ENCODE peak calls at places on chromosomes 12 and 14, in four cellular contexts. C is neuronal stem cell, D is trophoblast cell, K is H9. N is an unnamed sample.

GRCh38 chr12:26271024-26271423 is 75.7 kb downstream of the SSPN start:
- DNase-seq in C (no peak), D (peak), K (no peak), N (peak)

GRCh38 chr14:26872930-26873470 is 275.2 kb upstream of the NOVA1 start:
- DNase-seq in C (no peak), D (no peak), K (no peak), N (no peak)

GRCh38 chr14:62144863-62145262 is 382.6 kb downstream of the SNAPC1 start:
- DNase-seq in C (no peak), D (no peak), K (no peak), N (no peak)

GRCh38 chr14:100085451-100085850 is 20.2 kb downstream of the EVL start:
- DNase-seq in C (no peak), D (no peak), K (no peak), N (no peak)

GRCh38 chr14:91968280-91968679 is 20.8 kb upstream of the FBLN5 start:
- DNase-seq in C (no peak), D (no peak), K (no peak), N (no peak)

GRCh38 chr12:19223695-19224094 is 94.2 kb downstream of the PLEKHA5 start:
- DNase-seq in C (no peak), D (no peak), K (no peak), N (peak)

GRCh38 chr14:54815016-54815415 is 87.6 kb downstream of the GCH1 start:
- DNase-seq in C (no peak), D (no peak), K (no peak), N (peak)

GRCh38 chr14:77181603-77182437 is at the start of gene TMEM63C:
- DNase-seq in C (peak), D (peak), K (peak), N (no peak)

GRCh38 chr14:21991130-21991529 is 317.5 kb upstream of the OR4E1 start:
- DNase-seq in C (no peak), D (no peak), K (no peak), N (no peak)

GRCh38 chr14:101906645-101907044 is 57.7 kb upstream of the DYNC1H1 start:
- DNase-seq in C (no peak), D (no peak), K (no peak), N (no peak)

GRCh38 chr14:68372363-68372762 is 420.5 kb downstream of the ZFP36L1 start:
- DNase-seq in C (no peak), D (no peak), K (no peak), N (no peak)

GRCh38 chr14:98018626-98019025 is 1221.4 kb downstream of the VRK1 start:
- DNase-seq in C (no peak), D (no peak), K (no peak), N (no peak)

GRCh38 chr12:47980779-47981495 is 17.5 kb downstream of the TMEM106C start:
- DNase-seq in C (no peak), D (no peak), K (no peak), N (no peak)

GRCh38 chr14:74574706-74575105 is 37.3 kb downstream of the LTBP2 start:
- DNase-seq in C (no peak), D (no peak), K (no peak), N (peak)

GRCh38 chr12:112239020-112239419 is 113.7 kb downstream of the TRAFD1 start:
- DNase-seq in C (no peak), D (no peak), K (no peak), N (no peak)

DNA sequence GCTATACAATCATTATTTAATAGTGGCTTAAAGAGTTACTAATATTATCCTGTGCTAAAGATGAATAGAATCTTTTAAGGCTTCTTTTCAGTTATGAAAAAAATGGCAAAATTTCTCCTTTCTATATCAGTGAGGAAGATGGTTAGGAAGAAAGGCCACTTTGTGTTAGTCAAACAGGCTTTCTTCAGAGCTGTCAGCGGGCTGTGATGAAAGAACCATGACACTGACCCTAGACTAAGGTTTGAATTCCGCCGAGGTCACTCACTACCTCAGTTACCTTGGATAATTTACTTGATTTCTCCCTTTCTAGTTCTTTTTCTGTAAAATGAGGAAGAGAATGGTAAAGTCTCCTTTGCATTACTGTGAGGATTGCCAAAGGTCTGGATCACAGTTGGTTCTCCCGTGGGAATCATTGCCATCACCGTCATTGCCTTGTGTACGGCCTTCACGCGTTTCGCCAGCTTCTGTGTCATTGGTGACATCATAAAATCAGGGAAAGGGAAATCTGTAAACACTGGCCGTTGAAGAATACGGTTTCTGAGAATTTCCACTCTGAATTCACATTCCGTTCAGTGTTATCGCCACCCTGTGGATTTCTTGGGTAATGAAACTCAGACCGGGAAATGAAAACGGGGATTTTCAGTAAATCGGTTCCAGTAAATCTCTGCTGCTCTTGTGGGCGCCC is 26.7 kb upstream of the YBX3 start:
- DNase-seq in C (peak), D (peak), K (peak), N (peak)
- H3K4me2 ChIP-seq in C (no peak), D (peak), K (peak), N (peak)

GRCh38 chr12:132391326-132392041 is 62.1 kb upstream of the GALNT9 start:
- DNase-seq in C (no peak), D (no peak), K (no peak), N (no peak)
- H3K23ac ChIP-seq in C (no peak), D (no peak), K (no peak), N (no peak)

GRCh38 chr12:12598864-12599263 is 12.8 kb upstream of the CREBL2 start:
- DNase-seq in C (no peak), D (no peak), K (no peak), N (no peak)

GRCh38 chr12:12600659-12601058 is 11.0 kb upstream of the CREBL2 start:
- DNase-seq in C (no peak), D (peak), K (no peak), N (no peak)

GRCh38 chr12:12604790-12605189 is 6.9 kb upstream of the CREBL2 start:
- DNase-seq in C (no peak), D (no peak), K (no peak), N (no peak)

DNA sequence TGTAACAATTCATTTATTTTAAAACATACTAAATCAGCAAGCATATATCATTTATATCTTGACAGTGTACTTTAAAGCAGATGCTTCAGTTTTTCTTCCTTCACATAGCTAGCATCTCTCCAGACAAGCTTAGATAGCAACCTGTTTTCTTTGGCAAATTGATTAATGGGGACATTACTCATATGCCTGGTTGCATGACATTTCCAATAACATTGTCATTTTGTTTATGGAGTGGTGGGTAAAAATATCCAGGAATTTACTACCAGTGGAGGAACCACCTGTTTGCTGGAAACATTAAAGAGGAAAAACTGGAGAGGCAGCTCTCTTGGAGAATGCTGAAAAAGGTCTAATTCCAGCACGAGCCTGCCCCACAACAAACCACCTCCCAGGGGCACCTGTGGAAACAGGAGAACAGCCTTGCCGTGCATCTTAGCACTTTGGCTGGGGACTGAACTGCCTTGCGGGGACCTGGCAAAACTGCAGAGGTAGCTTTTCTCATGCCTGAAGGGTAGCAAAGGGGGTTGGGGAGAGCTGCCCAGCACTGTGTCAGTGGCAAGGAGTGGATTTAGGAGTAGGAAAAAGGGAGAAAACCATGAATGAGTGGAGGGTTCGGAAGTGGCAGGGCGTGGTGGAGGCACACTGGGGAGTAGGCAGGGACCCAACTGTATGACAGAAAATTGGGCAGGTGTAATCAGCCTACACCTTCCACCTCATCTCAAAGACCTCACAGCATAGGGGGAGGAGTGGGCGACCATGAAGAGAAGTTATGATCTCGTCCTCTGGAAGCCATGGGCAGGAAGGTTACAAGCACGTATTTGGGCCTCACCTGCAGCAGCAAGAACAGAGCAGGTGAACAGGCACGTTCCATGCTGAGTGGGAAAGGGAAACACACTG is 11.7 kb upstream of the CREBL2 start:
- DNase-seq in C (no peak), D (peak), K (no peak), N (no peak)
- H3K18ac ChIP-seq in C (no peak), D (no peak), K (peak), N (no peak)

GRCh38 chr12:92582888-92583287 is 119.9 kb upstream of the PLEKHG7 start:
- DNase-seq in C (no peak), D (no peak), K (no peak), N (no peak)

GRCh38 chr12:92585106-92585775 is 117.5 kb upstream of the PLEKHG7 start:
- DNase-seq in C (no peak), D (no peak), K (no peak), N (no peak)

GRCh38 chr12:92582466-92582865 is 120.3 kb upstream of the PLEKHG7 start:
- DNase-seq in C (no peak), D (no peak), K (no peak), N (no peak)

GRCh38 chr12:92581579-92581978 is 121.2 kb upstream of the PLEKHG7 start:
- DNase-seq in C (no peak), D (no peak), K (no peak), N (no peak)

GRCh38 chr12:92583910-92584309 is 118.9 kb upstream of the PLEKHG7 start:
- DNase-seq in C (no peak), D (no peak), K (no peak), N (no peak)
- H3K4me2 ChIP-seq in C (no peak), D (no peak), K (no peak), N (no peak)

DNA sequence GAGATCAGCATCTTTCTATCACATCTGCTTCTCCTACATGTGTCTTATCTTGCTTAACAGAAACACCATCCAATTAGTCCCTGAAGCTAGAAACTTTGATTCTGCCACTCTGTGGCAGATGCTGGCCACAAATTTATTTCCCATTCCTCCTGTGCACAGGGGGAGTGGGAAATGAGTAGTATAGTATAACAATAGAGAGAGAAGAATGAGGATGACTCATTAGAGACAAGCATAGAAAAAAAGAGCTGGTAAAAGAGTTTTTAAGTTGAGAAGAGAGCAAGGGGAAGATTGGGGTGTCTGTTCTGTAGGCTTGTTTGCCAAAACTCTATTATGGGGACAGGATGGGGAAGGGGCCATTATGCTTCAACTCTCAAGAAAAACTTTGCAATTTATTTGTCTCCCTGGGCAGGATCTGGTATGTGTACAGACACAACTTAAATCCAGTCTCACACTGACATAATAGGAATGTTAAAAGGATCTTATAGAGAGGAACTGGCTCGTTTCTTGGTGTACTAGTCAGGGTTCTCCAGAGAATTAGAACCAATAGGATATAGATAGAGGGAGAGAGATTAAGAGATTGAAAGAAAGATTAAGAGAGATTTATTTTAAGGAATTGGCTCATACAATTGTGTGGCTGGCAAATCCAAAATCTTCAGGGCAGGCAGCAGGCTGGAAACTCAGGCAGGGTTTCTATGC is 142.6 kb upstream of the CPSF6 start:
- DNase-seq in C (no peak), D (no peak), K (no peak), N (no peak)
- H3K23ac ChIP-seq in C (no peak), D (no peak), K (no peak), N (no peak)

GRCh38 chr12:104708891-104709290 is 249.2 kb downstream of the SLC41A2 start:
- DNase-seq in C (no peak), D (no peak), K (peak), N (no peak)
- H3K18ac ChIP-seq in C (no peak), D (no peak), K (no peak), N (no peak)

DNA sequence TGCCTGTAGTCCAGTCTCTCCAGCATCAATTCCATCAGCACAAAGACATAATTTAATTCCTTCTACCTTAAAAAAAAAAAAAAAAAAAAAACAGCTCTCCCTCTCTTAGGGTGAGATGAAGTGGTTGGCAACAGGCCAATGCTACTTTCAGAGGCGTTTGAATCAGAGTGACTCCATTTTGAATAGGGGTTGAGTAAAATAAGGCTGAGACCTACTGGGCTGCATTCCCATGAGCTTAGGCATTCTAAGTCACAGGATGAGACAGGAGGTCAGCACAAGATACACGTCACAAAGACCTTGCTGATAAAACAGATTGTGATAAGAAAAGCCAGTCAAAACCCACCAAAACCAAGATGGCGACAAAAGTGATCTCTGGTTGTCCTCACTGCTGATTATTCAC is 7.1 kb upstream of the TCL1B start:
- DNase-seq in C (no peak), D (peak), K (no peak), N (no peak)
- H3K4me2 ChIP-seq in C (no peak), D (no peak), K (no peak), N (no peak)

GRCh38 chr12:43805149-43805856 is 814 bp downstream of the TWF1 start:
- DNase-seq in C (no peak), D (no peak), K (no peak), N (no peak)
- H3K23ac ChIP-seq in C (no peak), D (no peak), K (no peak), N (peak)

GRCh38 chr12:27505771-27506170 is 18.2 kb upstream of the PPFIBP1 start:
- DNase-seq in C (no peak), D (no peak), K (no peak), N (peak)
- H3K18ac ChIP-seq in C (no peak), D (no peak), K (no peak), N (no peak)

DNA sequence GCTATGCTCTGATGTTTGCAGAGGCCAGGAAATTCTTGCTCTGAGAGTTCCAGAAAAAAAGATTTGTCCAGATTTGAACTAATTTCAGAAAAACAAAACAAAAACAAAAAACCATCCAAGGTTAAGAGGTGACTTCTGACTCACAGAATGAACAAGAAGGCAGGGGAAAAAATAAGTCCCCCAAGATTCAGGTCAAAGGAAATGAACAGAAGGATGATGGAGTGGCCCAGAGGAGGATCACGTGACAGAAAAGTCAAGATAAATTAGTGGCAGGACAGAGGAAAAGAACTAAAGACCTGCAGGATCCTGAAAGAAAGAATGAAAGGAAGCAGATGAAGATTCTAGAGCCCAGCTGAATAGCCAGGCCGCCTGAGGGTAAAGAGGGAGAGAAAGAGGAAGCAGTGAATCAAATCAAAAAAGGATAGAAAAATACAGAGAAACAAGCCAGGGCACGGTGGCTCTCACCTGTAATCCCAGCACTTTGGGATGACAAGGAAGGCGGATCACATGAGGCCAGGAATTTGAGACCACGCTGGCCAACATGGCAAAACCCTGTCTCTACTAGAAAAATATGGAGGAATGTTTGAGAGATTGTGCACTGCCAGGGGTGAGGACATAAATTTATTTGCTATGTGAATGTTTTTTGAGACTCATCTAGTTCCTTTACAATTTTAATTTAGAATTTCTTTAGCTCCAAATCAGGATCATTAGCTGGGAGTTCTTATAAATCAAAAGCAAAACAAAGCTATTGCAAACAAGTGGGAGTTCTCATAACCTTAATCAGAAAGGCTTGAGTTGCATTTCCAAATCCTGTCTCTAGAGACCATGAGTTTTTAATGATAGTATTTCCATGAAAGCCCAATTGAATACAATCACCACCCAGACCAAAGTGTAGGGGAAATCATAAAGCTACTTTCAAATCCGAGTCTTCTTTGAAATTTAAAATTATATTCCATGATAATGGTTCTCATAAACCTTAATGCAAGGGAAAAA is 217.1 kb upstream of the PLEKHG7 start:
- DNase-seq in C (no peak), D (no peak), K (no peak), N (no peak)
- H3K4me2 ChIP-seq in C (no peak), D (no peak), K (no peak), N (no peak)

N was measured in IMR-90.